ENCODE peak calls at places on chromosome 1, in four cellular contexts. One of them, this sample, is unnamed.
A peak's percentile ranks its signal among the peaks of the same experiment; 100 is the strongest.

GRCh38 chr1:233394860-233395717 is 67.6 kb downstream of the MAP3K21 start:
- DNase-seq in H1: no peak
- DNase-seq in neuronal stem cell: peak; percentile 31
- DNase-seq in CD4-positive, CD25-positive, alpha-beta regulatory T cell: peak; percentile 2
- DNase-seq in this sample: no peak

GRCh38 chr1:156667968-156668709 is 9.1 kb downstream of the NES start:
- DNase-seq in neuronal stem cell: no peak
- DNase-seq in CD4-positive, CD25-positive, alpha-beta regulatory T cell: no peak
- DNase-seq in H1: no peak
- DNase-seq in this sample: no peak

GRCh38 chr1:35398739-35399138 is 130.2 kb downstream of the ZMYM4 start:
- DNase-seq in neuronal stem cell: no peak
- DNase-seq in H1: no peak
- DNase-seq in CD4-positive, CD25-positive, alpha-beta regulatory T cell: no peak
- DNase-seq in this sample: no peak

GRCh38 chr1:194227157-194227556 is 1040.7 kb upstream of the B3GALT2 start:
- DNase-seq in neuronal stem cell: no peak
- DNase-seq in CD4-positive, CD25-positive, alpha-beta regulatory T cell: no peak
- DNase-seq in H1: no peak
- DNase-seq in this sample: no peak

GRCh38 chr1:218717611-218718010 is 372.5 kb downstream of the TGFB2 start:
- DNase-seq in H1: no peak
- DNase-seq in CD4-positive, CD25-positive, alpha-beta regulatory T cell: no peak
- DNase-seq in neuronal stem cell: no peak
- DNase-seq in this sample: no peak

GRCh38 chr1:31679676-31680230 is 24.1 kb downstream of the COL16A1 start:
- DNase-seq in CD4-positive, CD25-positive, alpha-beta regulatory T cell: no peak
- DNase-seq in neuronal stem cell: no peak
- DNase-seq in H1: no peak
- DNase-seq in this sample: no peak

GRCh38 chr1:156052862-156053769 is 482 bp downstream of the UBQLN4 start:
- DNase-seq in H1: no peak
- DNase-seq in CD4-positive, CD25-positive, alpha-beta regulatory T cell: peak; percentile 72
- DNase-seq in neuronal stem cell: peak; percentile 79
- DNase-seq in this sample: no peak

GRCh38 chr1:20385630-20386029 is 95.0 kb downstream of the VWA5B1 start:
- DNase-seq in H1: no peak
- DNase-seq in neuronal stem cell: no peak
- DNase-seq in CD4-positive, CD25-positive, alpha-beta regulatory T cell: no peak
- DNase-seq in this sample: no peak

GRCh38 chr1:37792943-37793686 is 532 bp upstream of the MANEAL start:
- DNase-seq in neuronal stem cell: no peak
- DNase-seq in H1: no peak
- DNase-seq in CD4-positive, CD25-positive, alpha-beta regulatory T cell: no peak
- DNase-seq in this sample: no peak

GRCh38 chr1:107804134-107804533 is 160.8 kb downstream of the VAV3 start:
- DNase-seq in neuronal stem cell: no peak
- DNase-seq in CD4-positive, CD25-positive, alpha-beta regulatory T cell: no peak
- DNase-seq in H1: no peak
- DNase-seq in this sample: no peak

GRCh38 chr1:244087021-244087560 is 36.0 kb downstream of the ZBTB18 start:
- DNase-seq in neuronal stem cell: no peak
- DNase-seq in CD4-positive, CD25-positive, alpha-beta regulatory T cell: no peak
- DNase-seq in H1: no peak
- DNase-seq in this sample: no peak

GRCh38 chr1:94739521-94740061 is 80.6 kb upstream of the SLC44A3 start:
- DNase-seq in neuronal stem cell: no peak
- DNase-seq in H1: no peak
- DNase-seq in CD4-positive, CD25-positive, alpha-beta regulatory T cell: no peak
- DNase-seq in this sample: no peak

GRCh38 chr1:44256762-44257554 is 43.7 kb downstream of the DMAP1 start:
- DNase-seq in neuronal stem cell: no peak
- DNase-seq in H1: no peak
- DNase-seq in CD4-positive, CD25-positive, alpha-beta regulatory T cell: no peak
- DNase-seq in this sample: no peak

DNA sequence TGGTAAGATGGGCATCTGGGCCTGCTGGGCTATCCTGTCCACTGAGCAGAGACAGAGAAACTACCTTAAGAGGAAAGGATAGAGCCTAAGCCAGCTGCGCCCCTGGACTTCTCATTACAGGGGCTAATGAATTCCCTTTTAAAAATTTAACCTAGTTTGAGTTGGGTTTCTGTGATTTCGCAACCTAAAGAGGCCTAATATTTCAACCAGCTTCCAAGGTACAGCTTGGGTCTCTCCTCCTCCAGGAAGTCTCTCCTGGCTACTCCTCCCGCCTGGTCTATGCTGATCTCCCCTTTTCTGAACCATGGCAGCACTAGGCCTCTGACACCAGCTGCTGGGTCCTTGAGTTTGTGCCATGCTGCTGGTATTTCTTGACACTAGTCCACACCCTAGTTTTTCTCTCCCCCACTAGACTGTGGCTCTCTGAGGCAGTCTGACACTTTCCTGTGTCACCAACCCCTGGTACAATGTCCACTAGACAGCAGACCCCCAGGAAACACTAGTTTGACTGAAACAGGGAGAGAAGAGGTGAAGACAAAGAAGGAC is 29.0 kb upstream of the TCEA3 start:
- DNase-seq in H1: no peak
- DNase-seq in CD4-positive, CD25-positive, alpha-beta regulatory T cell: no peak
- DNase-seq in neuronal stem cell: no peak
- DNase-seq in this sample: no peak
- H3K4me3 ChIP-seq in H1: no peak overlapping the region
- H3K4me3 ChIP-seq in CD4-positive, CD25-positive, alpha-beta regulatory T cell: no peak overlapping the region
- H3K4me3 ChIP-seq in neuronal stem cell: no peak overlapping the region
- H3K4me3 ChIP-seq in this sample: no peak overlapping the region

GRCh38 chr1:116913941-116914340 is 4.2 kb downstream of the PTGFRN start:
- DNase-seq in CD4-positive, CD25-positive, alpha-beta regulatory T cell: no peak
- DNase-seq in H1: no peak
- DNase-seq in neuronal stem cell: no peak
- DNase-seq in this sample: no peak

GRCh38 chr1:116916002-116916401 is 6.3 kb downstream of the PTGFRN start:
- DNase-seq in neuronal stem cell: no peak
- DNase-seq in CD4-positive, CD25-positive, alpha-beta regulatory T cell: no peak
- DNase-seq in H1: no peak
- DNase-seq in this sample: no peak

GRCh38 chr1:116915182-116915611 is 5.5 kb downstream of the PTGFRN start:
- DNase-seq in CD4-positive, CD25-positive, alpha-beta regulatory T cell: no peak
- DNase-seq in H1: no peak
- DNase-seq in neuronal stem cell: no peak
- DNase-seq in this sample: no peak

GRCh38 chr1:116912846-116913245 is 3.1 kb downstream of the PTGFRN start:
- DNase-seq in CD4-positive, CD25-positive, alpha-beta regulatory T cell: no peak
- DNase-seq in neuronal stem cell: no peak
- DNase-seq in H1: no peak
- DNase-seq in this sample: no peak

DNA sequence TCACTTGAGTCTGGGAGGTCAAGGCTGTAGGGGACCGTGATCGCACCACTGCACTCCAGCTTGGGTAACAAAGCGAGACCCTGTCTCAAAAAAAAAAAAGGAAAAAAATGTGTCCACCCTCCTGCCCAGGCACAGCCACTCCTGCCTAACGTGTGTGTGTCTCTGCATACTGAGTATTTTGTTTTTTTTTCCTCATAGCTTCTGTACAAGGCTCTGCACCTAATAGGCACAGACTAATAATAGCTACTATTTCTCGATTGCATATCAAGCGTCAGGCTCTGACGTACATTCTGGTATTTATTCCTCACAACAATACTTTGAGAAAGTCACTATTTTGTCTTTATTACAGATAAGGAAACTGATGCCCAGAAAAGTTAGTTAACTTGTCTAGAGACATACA is 5.0 kb downstream of the PTGFRN start:
- DNase-seq in H1: no peak
- DNase-seq in neuronal stem cell: no peak
- DNase-seq in CD4-positive, CD25-positive, alpha-beta regulatory T cell: no peak
- DNase-seq in this sample: no peak
- H3K4me1 ChIP-seq in H1: no peaks in the 10 kb centered on the region
- H3K4me1 ChIP-seq in neuronal stem cell: peaks cover 10% of the 10 kb centered on the region
- H3K4me1 ChIP-seq in CD4-positive, CD25-positive, alpha-beta regulatory T cell: peaks cover 10% of the 10 kb centered on the region
- H3K4me1 ChIP-seq in this sample: peaks cover 94% of the 10 kb centered on the region

GRCh38 chr1:5740865-5741860 is 251.1 kb downstream of the NPHP4 start:
- DNase-seq in CD4-positive, CD25-positive, alpha-beta regulatory T cell: no peak
- DNase-seq in H1: no peak
- DNase-seq in neuronal stem cell: no peak
- DNase-seq in this sample: no peak

GRCh38 chr1:5738911-5739462 is 253.2 kb downstream of the NPHP4 start:
- DNase-seq in CD4-positive, CD25-positive, alpha-beta regulatory T cell: no peak
- DNase-seq in H1: no peak
- DNase-seq in neuronal stem cell: no peak
- DNase-seq in this sample: no peak

GRCh38 chr1:5742032-5742431 is 250.2 kb downstream of the NPHP4 start:
- DNase-seq in neuronal stem cell: no peak
- DNase-seq in H1: no peak
- DNase-seq in CD4-positive, CD25-positive, alpha-beta regulatory T cell: no peak
- DNase-seq in this sample: no peak

GRCh38 chr1:5739561-5740078 is 252.6 kb downstream of the NPHP4 start:
- DNase-seq in CD4-positive, CD25-positive, alpha-beta regulatory T cell: no peak
- DNase-seq in H1: no peak
- DNase-seq in neuronal stem cell: no peak
- DNase-seq in this sample: no peak

GRCh38 chr1:5740450-5740849 is 251.8 kb downstream of the NPHP4 start:
- DNase-seq in H1: no peak
- DNase-seq in CD4-positive, CD25-positive, alpha-beta regulatory T cell: no peak
- DNase-seq in neuronal stem cell: no peak
- DNase-seq in this sample: no peak
- H3K9me3 ChIP-seq in H1: peaks cover 6% of the 10 kb centered on the region
- H3K9me3 ChIP-seq in CD4-positive, CD25-positive, alpha-beta regulatory T cell: no peaks in the 10 kb centered on the region
- H3K9me3 ChIP-seq in neuronal stem cell: no peaks in the 10 kb centered on the region
- H3K9me3 ChIP-seq in this sample: no peaks in the 10 kb centered on the region

DNA sequence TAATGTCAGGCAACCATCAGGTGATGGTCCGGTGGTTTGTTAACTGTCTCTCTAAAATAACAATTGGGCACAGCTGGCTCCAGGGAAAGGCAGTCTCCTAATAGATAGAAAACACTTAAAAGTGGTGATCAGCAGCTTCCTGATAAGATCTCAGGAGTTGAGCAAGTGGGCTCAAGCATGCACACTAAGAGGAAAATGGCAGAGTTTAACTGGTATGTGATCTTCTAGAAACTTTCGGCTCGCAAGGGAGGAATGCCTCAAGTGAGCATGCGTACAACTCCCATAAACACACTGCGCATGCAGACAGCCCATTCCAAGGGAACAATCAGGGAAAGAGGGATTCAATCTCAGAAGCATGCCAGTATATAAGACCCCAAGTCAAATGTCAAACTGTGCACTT is 52.2 kb upstream of the VTCN1 start:
- DNase-seq in CD4-positive, CD25-positive, alpha-beta regulatory T cell: no peak
- DNase-seq in neuronal stem cell: no peak
- DNase-seq in H1: no peak
- DNase-seq in this sample: no peak
- H3K4me3 ChIP-seq in CD4-positive, CD25-positive, alpha-beta regulatory T cell: no peak overlapping the region
- H3K4me3 ChIP-seq in neuronal stem cell: no peak overlapping the region
- H3K4me3 ChIP-seq in H1: no peak overlapping the region
- H3K4me3 ChIP-seq in this sample: no peak overlapping the region

DNA sequence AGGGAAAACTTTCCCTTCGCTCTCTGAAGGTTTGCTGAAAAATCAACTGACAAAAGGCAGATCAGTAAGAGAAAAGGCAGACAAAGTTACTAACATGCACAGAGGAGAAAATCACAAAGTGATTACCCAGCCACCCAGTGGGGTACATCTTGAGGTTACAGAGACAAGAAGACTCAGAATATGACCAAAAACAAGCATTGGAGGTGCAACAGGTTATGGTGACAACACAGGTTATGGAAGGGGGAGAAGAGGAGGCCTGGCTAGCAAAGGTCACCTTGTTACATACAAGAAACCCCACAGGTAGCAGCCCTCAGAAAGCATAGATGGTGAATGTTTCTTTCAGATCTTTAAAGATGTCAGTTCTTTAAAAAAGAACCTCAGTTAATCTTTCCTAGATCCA is 207.8 kb upstream of the RAB4A start:
- DNase-seq in CD4-positive, CD25-positive, alpha-beta regulatory T cell: no peak
- DNase-seq in H1: no peak
- DNase-seq in neuronal stem cell: no peak
- DNase-seq in this sample: no peak
- H3K4me1 ChIP-seq in CD4-positive, CD25-positive, alpha-beta regulatory T cell: peaks cover 13% of the 10 kb centered on the region
- H3K4me1 ChIP-seq in H1: no peaks in the 10 kb centered on the region
- H3K4me1 ChIP-seq in neuronal stem cell: no peaks in the 10 kb centered on the region
- H3K4me1 ChIP-seq in this sample: peaks cover 27% of the 10 kb centered on the region

GRCh38 chr1:15368888-15369287 is 40.8 kb upstream of the EFHD2 start:
- DNase-seq in CD4-positive, CD25-positive, alpha-beta regulatory T cell: no peak
- DNase-seq in H1: no peak
- DNase-seq in neuronal stem cell: no peak
- DNase-seq in this sample: no peak
- H3K9me3 ChIP-seq in CD4-positive, CD25-positive, alpha-beta regulatory T cell: no peaks in the 10 kb centered on the region
- H3K9me3 ChIP-seq in H1: no peaks in the 10 kb centered on the region
- H3K9me3 ChIP-seq in neuronal stem cell: no peaks in the 10 kb centered on the region
- H3K9me3 ChIP-seq in this sample: no peaks in the 10 kb centered on the region